ENCODE peak calls at places on chromosomes 7 and 10, in six cellular contexts. A is breast epithelium, U is epithelial cell of proximal tubule, M is choroid plexus epithelial cell, C is endothelial cell of umbilical vein, Q is cardiac fibroblast. J is an unnamed sample.

GRCh38 chr10:11823122-11823988 is at the start of gene PROSER2:
- DNase-seq in A (peak), U (no peak), M (peak), C (peak), Q (peak), J (peak)

GRCh38 chr10:115103700-115104099 is 10.5 kb downstream of the ATRNL1 start:
- DNase-seq in A (no peak), U (no peak), M (no peak), C (no peak), Q (no peak), J (no peak)

GRCh38 chr7:11415101-11415500 is 416.9 kb downstream of the THSD7A start:
- DNase-seq in A (no peak), U (no peak), M (no peak), C (no peak), Q (no peak), J (no peak)

GRCh38 chr10:86075512-86075911 is 291.1 kb downstream of the GRID1 start:
- DNase-seq in A (no peak), U (no peak), M (no peak), C (no peak), Q (no peak), J (no peak)

GRCh38 chr10:97570789-97571536 is 1.6 kb upstream of the ANKRD2 start:
- DNase-seq in A (no peak), U (no peak), M (no peak), C (no peak), Q (no peak), J (no peak)

GRCh38 chr10:84179059-84179710 is 5.6 kb downstream of the GPR15LG start:
- DNase-seq in A (peak), U (peak), M (peak), C (no peak), Q (peak), J (no peak)

GRCh38 chr10:28903716-28904115 is 226.4 kb downstream of the BAMBI start:
- DNase-seq in A (no peak), U (no peak), M (no peak), C (no peak), Q (no peak), J (no peak)

GRCh38 chr7:83672157-83672556 is 23.2 kb upstream of the SEMA3E start:
- DNase-seq in A (no peak), U (no peak), M (no peak), C (no peak), Q (no peak), J (no peak)

GRCh38 chr10:101002456-101002855 is 2.8 kb downstream of the LZTS2 start:
- DNase-seq in A (no peak), U (no peak), M (no peak), C (no peak), Q (no peak), J (no peak)

GRCh38 chr10:100999742-101000601 is at the start of gene LZTS2:
- DNase-seq in A (peak), U (no peak), M (no peak), C (peak), Q (no peak), J (no peak)

GRCh38 chr10:100998991-100999741 is 442 bp upstream of the LZTS2 start:
- DNase-seq in A (peak), U (no peak), M (peak), C (peak), Q (peak), J (peak)

GRCh38 chr10:101000602-101000991 is 989 bp downstream of the LZTS2 start:
- DNase-seq in A (no peak), U (no peak), M (no peak), C (peak), Q (no peak), J (no peak)

GRCh38 chr10:101001225-101002035 is 1.8 kb downstream of the LZTS2 start:
- DNase-seq in A (peak), U (no peak), M (peak), C (peak), Q (peak), J (peak)
- H3K4me3 ChIP-seq in A (peak), U (peak), M (peak), C (no peak), Q (peak), J (peak)

GRCh38 chr7:146090023-146090645 is 26.5 kb upstream of the CNTNAP2 start:
- DNase-seq in A (no peak), U (peak), M (peak), C (no peak), Q (peak), J (peak)
- TF ChIP-seq CTCF in A (no peak), U (peak), M (peak), C (peak), Q (peak), J (peak)

GRCh38 chr7:120272896-120273475 is at the start of gene KCND2:
- DNase-seq in A (no peak), U (no peak), M (no peak), C (no peak), Q (peak), J (no peak)

GRCh38 chr7:120273476-120273975 is 551 bp downstream of the KCND2 start:
- DNase-seq in A (no peak), U (no peak), M (peak), C (peak), Q (peak), J (peak)

GRCh38 chr7:120274482-120274881 is 1.5 kb downstream of the KCND2 start:
- DNase-seq in A (no peak), U (no peak), M (no peak), C (no peak), Q (no peak), J (no peak)

GRCh38 chr7:120274899-120275298 is 1.9 kb downstream of the KCND2 start:
- DNase-seq in A (no peak), U (no peak), M (no peak), C (no peak), Q (no peak), J (no peak)

DNA sequence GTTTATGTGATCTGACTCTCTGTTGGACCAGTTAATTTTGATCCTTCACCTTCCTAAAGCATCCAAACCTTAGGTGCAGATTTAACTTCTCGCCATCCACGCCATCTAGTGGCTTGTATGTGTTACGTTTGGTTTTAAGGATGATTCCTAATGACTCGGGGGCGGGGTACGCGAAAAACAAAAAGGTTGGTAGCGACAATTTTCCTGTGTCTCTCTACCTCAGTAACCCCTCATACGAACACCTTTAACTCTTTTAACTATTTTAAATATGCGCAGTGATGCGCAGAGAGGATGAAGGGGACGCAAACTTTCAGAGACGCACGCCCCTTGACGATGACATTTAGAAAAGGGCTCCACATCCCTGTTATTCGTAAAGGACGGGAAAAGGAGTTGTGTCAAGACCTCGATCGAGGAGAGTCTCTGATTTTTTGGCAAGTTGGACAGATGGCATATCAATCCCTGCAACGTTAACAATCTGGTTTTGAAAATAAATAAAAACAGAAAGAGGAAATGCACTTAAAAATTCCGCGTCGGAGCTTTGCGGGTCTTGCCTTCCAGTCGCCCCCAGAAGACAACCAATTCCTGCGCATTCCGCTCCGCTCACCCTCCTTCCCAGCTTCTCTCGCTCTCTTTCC is 597 bp upstream of the KCND2 start:
- DNase-seq in A (no peak), U (peak), M (peak), C (peak), Q (peak), J (peak)
- H3K4me3 ChIP-seq in A (peak), U (peak), M (peak), C (peak), Q (peak), J (peak)

GRCh38 chr10:75717126-75717916 is 285.9 kb downstream of the LRMDA start:
- DNase-seq in A (no peak), U (no peak), M (peak), C (no peak), Q (peak), J (no peak)
- TF ChIP-seq CTCF in A (no peak), U (no peak), M (peak), C (no peak), Q (no peak), J (peak)

GRCh38 chr7:21943436-21943835 is 2.3 kb downstream of the CDCA7L start:
- DNase-seq in A (no peak), U (no peak), M (no peak), C (no peak), Q (no peak), J (no peak)
- H3K4me3 ChIP-seq in A (no peak), U (no peak), M (no peak), C (no peak), Q (no peak), J (no peak)

DNA sequence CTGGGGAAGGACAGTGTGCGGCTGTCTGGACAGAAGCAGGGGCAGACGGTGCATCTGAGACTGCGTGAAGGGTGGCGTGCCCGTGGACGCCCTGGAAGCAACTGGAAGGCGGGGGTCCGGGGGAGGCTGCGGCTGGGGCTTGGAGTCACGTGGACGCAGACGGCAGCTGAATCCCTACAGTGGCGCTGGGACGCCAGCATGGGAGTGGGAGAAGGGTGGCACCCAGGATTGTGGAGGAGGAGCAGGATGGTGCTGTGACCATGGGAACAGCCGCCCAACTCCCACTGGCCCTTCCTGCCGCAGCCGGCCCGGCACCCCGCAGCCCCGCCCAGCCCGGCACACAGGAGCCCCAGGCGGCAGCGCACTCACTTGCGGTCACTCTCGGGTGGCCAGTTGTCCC is 9.7 kb downstream of the INTS1 start:
- DNase-seq in A (no peak), U (no peak), M (no peak), C (no peak), Q (no peak), J (no peak)
- TF ChIP-seq CTCF in A (no peak), U (no peak), M (no peak), C (no peak), Q (no peak), J (no peak)

GRCh38 chr10:66192162-66192834 is 733.5 kb upstream of the LRRTM3 start:
- DNase-seq in A (no peak), U (no peak), M (no peak), C (no peak), Q (no peak), J (no peak)

GRCh38 chr10:66187096-66187733 is 738.6 kb upstream of the LRRTM3 start:
- DNase-seq in A (no peak), U (no peak), M (no peak), C (no peak), Q (no peak), J (no peak)

DNA sequence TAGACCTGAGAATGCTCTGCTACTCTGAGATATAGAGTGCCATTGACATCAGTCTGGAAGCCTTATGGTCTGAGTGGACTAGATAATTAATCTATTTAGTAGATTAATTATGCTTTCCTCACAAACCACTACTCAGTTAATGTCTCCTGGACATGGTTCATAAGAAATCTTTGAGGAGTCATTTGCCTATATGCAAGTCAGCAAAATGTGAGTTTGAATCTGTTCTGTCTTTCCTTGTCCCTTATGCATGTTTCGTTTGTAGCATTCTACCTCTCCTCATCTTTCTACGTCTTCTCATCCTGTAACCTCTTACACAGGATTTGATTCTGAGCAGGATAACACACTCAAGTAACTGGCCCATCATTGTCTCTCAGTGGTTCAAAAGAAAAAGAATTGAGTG is 735.4 kb upstream of the LRRTM3 start:
- DNase-seq in A (no peak), U (no peak), M (no peak), C (no peak), Q (no peak), J (no peak)
- H3K4me3 ChIP-seq in A (no peak), U (no peak), M (no peak), C (no peak), Q (no peak), J (no peak)

DNA sequence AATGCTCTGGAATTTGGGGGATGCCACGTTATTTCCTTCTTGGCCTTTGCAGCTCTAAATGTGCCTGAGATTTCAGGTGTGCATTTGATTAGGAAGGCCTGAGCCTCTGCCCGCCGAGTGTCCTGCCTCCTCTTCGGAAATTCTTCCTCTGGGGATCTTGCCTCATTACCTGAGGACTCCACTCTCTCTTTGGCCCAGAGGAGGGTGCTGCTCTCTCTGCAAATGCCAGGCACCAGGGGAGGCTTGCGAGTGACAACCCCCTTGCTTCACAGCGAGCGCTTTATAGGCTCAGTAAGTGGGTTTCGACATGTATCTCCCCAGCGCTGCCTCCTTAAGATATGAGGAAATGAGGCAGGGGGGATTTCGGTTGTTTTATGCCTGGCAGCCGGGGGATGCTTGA is 423.9 kb downstream of the GLRX3 start:
- DNase-seq in A (no peak), U (no peak), M (no peak), C (no peak), Q (no peak), J (no peak)
- TF ChIP-seq CTCF in A (no peak), U (no peak), M (no peak), C (no peak), Q (no peak), J (no peak)

GRCh38 chr10:124448696-124449169 is 1.1 kb downstream of the NKX1-2 start:
- DNase-seq in A (no peak), U (no peak), M (no peak), C (no peak), Q (no peak), J (no peak)
- H3K4me3 ChIP-seq in A (peak), U (no peak), M (no peak), C (no peak), Q (no peak), J (no peak)

DNA sequence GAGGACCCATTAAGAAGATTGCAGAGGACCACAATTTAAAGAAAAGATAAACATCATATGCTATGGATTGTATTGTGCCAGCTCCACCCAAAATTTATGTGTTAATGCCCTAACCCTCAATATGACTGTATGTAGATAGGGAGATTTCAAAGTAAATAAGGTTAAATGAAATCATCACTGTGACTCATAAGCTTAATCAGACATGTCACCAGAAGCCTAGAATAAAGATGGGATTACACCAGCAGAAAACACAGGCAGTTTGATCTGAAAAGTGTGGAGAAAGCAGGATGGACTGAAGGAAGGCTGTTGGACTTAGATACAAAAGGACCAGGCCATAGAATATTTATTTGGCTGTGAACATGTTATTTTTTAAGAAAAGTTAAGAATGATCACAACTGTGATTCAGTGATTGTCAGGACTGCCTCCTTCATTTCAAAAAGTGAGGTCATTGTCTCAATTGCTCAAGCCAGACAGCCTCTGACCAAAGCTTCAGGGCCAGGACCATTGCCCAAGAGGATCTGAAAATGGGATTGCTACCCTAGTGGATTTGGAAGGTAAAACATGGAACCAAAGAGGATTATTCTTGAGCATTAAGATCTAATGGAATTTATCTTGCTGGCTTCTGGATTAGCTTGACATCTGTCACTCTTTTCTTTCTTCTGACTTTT is 270.8 kb upstream of the POM121L12 start:
- DNase-seq in A (no peak), U (peak), M (no peak), C (peak), Q (no peak), J (peak)
- TF ChIP-seq CTCF in A (no peak), U (peak), M (no peak), C (no peak), Q (no peak), J (no peak)

J was measured in astrocyte of the spinal cord.